ENCODE peak calls at places on chromosomes 2 and 18, in four cellular contexts. I is neuronal stem cell; O is naive thymus-derived CD4-positive, alpha-beta T cell; V is ovary. W is an unnamed sample.

GRCh38 chr18:37299471-37300304 is 265.9 kb downstream of the CELF4 start:
- DNase-seq in O (no peak), I (no peak), V (peak; percentile 96), W (peak; percentile 77)

GRCh38 chr2:120509991-120510735 is 164.2 kb downstream of the INHBB start:
- DNase-seq in I (no peak), O (no peak), V (no peak), W (no peak)

GRCh38 chr2:190376083-190376482 is 32.1 kb upstream of the MFSD6 start:
- DNase-seq in I (no peak), V (no peak), O (no peak), W (no peak)

GRCh38 chr2:109009920-109010610 is 21.0 kb upstream of the EDAR start:
- DNase-seq in V (no peak), I (no peak), O (no peak), W (no peak)

GRCh38 chr2:189022002-189022401 is 47.8 kb downstream of the COL3A1 start:
- DNase-seq in I (no peak), O (no peak), V (peak; percentile 51), W (no peak)

GRCh38 chr18:49467019-49467563 is 6.6 kb upstream of the DYM start:
- DNase-seq in I (no peak), V (no peak), O (no peak), W (no peak)

GRCh38 chr2:196808281-196808680 is 874 bp downstream of the C2orf66 start:
- DNase-seq in V (no peak), O (no peak), I (no peak), W (no peak)

GRCh38 chr2:207317358-207317984 is 151.7 kb upstream of the KLF7 start:
- DNase-seq in V (no peak), I (no peak), O (no peak), W (no peak)

GRCh38 chr2:208222351-208222750 is 32.5 kb downstream of the IDH1 start:
- DNase-seq in O (no peak), I (no peak), V (no peak), W (no peak)

GRCh38 chr2:95208101-95208500 is 780 bp downstream of the ZNF892 start:
- DNase-seq in V (no peak), I (no peak), O (no peak), W (no peak)

GRCh38 chr2:225072444-225072843 is 30.2 kb upstream of the DOCK10 start:
- DNase-seq in O (no peak), V (no peak), I (no peak), W (no peak)

GRCh38 chr2:219244789-219245147 is 476 bp downstream of the GLB1L start:
- DNase-seq in I (no peak), V (no peak), O (no peak), W (no peak)

GRCh38 chr2:95277246-95277906 is 3.1 kb downstream of the PROM2 start:
- DNase-seq in O (no peak), V (no peak), I (no peak), W (peak; percentile 5)

GRCh38 chr2:160703648-160704585 is 210.3 kb upstream of the RBMS1 start:
- DNase-seq in I (peak; percentile 78), V (no peak), O (no peak), W (no peak)

GRCh38 chr2:47946593-47946992 is 40.3 kb upstream of the FBXO11 start:
- DNase-seq in V (no peak), I (no peak), O (no peak), W (no peak)

GRCh38 chr2:175396696-175397095 is 215.2 kb upstream of the ATP5MC3 start:
- DNase-seq in I (no peak), V (no peak), O (no peak), W (no peak)
- H3K9me3 ChIP-seq in I (no peaks in the 10 kb centered on the region), V (no peaks in the 10 kb centered on the region), O (no peaks in the 10 kb centered on the region), W (no peaks in the 10 kb centered on the region)

DNA sequence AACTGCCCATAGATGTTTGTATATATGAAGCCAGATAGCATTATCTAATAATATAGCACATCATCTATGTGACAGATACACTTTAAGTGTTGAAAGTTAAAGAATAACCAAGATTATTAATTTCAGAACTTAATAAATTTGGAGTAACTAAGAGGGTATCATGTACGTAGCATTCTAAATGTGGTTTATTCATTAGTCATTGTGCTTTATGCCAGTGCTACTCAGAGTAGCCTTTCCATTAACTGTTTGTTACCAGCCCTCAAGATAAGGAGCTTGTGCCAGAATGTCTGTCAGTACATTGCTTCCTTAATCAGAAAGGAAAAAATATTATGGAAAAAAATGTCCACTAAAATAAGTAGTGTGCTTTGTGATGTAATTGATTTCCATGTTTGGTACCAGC is 94.9 kb upstream of the TWSG1 start:
- DNase-seq in V (no peak), I (no peak), O (no peak), W (no peak)
- H3K4me3 ChIP-seq in V (no peak overlapping the region), I (no peak overlapping the region), O (no peak overlapping the region), W (no peak overlapping the region)

DNA sequence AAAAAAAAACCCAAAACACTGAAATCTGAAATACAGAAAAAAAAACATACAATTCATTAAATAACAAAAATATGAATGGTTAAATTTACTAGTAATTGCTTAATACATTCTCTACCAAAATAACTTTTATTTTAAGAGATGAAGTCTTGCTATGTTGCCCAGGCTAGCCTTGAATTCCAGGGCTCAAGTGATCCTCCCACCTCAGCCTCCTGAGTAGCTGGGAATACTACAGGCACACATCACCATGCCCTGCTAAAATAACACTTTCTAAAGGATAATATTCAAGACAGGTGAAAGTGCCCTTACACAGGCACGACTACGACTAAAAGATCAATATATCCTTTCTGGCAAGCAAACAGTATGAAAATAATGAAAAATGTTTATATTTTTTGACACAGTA is 9.5 kb downstream of the USP34 start:
- DNase-seq in V (no peak), O (no peak), I (no peak), W (no peak)
- H3K4me1 ChIP-seq in V (peaks cover 21% of the 10 kb centered on the region), O (peaks cover 37% of the 10 kb centered on the region), I (no peaks in the 10 kb centered on the region), W (peaks cover 62% of the 10 kb centered on the region)

GRCh38 chr2:6845312-6845711 is 20.4 kb downstream of the CMPK2 start:
- DNase-seq in V (no peak), O (no peak), I (no peak), W (no peak)
- H3K9me3 ChIP-seq in V (peaks cover 6% of the 10 kb centered on the region), O (peaks cover 33% of the 10 kb centered on the region), I (peaks cover 20% of the 10 kb centered on the region), W (peaks cover 100% of the 10 kb centered on the region)

GRCh38 chr18:58787750-58788149 is 76.9 kb upstream of the ZNF532 start:
- DNase-seq in V (no peak), O (no peak), I (no peak), W (peak; percentile 32)
- H3K4me3 ChIP-seq in V (no peak overlapping the region), O (no peak overlapping the region), I (no peak overlapping the region), W (no peak overlapping the region)

GRCh38 chr2:70301344-70302194 is at the start of gene FAM136A:
- DNase-seq in V (peak; percentile 86), I (peak; percentile 86), O (peak; percentile 88), W (peak; percentile 86)
- H3K4me1 ChIP-seq in V (peaks cover 2% of the 10 kb centered on the region), I (peaks cover 8% of the 10 kb centered on the region), O (peaks cover 7% of the 10 kb centered on the region), W (peaks cover 19% of the 10 kb centered on the region)

GRCh38 chr2:89780318-89780717 is 1088.8 kb downstream of the RPIA start:
- DNase-seq in I (no peak), O (no peak), V (no peak), W (no peak)
- H3K9me3 ChIP-seq in I (peaks cover 7% of the 10 kb centered on the region), O (peaks cover 10% of the 10 kb centered on the region), V (no peaks in the 10 kb centered on the region), W (peaks cover 100% of the 10 kb centered on the region)

DNA sequence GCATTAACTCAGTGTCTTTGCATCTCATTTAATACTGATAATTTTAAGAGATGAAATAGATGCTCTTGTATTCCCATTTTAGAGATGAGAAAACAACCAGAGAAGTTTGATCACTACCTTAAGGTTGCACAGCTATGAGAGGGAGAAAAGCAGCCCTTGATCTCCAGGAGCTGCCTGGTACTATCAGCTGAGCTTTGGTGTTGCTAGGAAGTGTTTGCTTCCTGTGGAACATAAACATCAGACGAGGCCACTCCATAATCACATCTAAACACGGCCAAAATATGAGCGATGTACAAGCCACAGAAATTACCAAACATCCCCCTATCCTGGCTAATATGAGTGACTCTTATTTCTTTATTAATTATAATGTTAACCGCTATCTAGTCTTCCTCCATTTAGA is 620 bp upstream of the WDFY1 start:
- DNase-seq in I (no peak), O (no peak), V (no peak), W (no peak)
- H3K4me3 ChIP-seq in I (no peak overlapping the region), O (peak overlapping the region; percentile 77), V (peak overlapping the region; percentile 76), W (peak overlapping the region; percentile 100)

W was measured in left ventricle myocardium inferior.